ENCODE peak calls at places on chromosomes 5 and 9, in four cellular contexts. Q is K562, N is GM12878, B is HepG2. M is an unnamed sample.

GRCh38 chr9:5714501-5715401 is 85.8 kb downstream of the RIC1 start:
- DNase-seq in B (peak), N (no peak), Q (no peak), M (peak)

GRCh38 chr9:101453776-101454570 is 18.4 kb upstream of the ALDOB start:
- DNase-seq in Q (no peak), N (no peak), B (no peak), M (no peak)

GRCh38 chr5:61002616-61003015 is 57.6 kb downstream of the NDUFAF2 start:
- DNase-seq in B (no peak), Q (no peak), N (no peak), M (no peak)

GRCh38 chr9:109156705-109157104 is 10.3 kb downstream of the FRRS1L start:
- DNase-seq in Q (no peak), N (no peak), B (no peak), M (no peak)

GRCh38 chr5:146751054-146751453 is 127.5 kb downstream of the PPP2R2B start:
- DNase-seq in N (no peak), B (no peak), Q (no peak), M (no peak)

GRCh38 chr9:136735812-136736480 is 6.8 kb downstream of the LCN10 start:
- DNase-seq in B (no peak), Q (no peak), N (no peak), M (no peak)

GRCh38 chr5:61625682-61626620 is 293.9 kb downstream of the ZSWIM6 start:
- DNase-seq in Q (no peak), N (no peak), B (no peak), M (no peak)

GRCh38 chr5:40223884-40224402 is 455.8 kb upstream of the PTGER4 start:
- DNase-seq in B (no peak), N (peak), Q (no peak), M (no peak)

DNA sequence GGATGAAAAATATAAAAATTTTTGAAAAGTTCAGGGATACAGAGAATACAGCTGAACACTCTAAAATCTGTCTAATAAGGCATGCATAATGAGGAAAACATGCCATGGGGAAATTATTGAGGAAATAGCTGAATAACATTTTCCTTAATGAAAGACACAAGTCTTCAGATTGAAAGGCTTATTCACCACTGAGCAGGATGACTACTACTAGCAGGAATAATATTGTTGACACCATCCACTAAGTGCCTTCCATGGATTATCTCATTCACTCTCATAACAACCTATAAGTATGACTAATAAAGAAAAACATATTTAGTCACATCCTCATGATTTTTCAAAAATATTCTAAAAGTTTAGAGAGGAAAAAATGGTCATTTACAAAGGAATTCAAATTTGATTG is 96.7 kb upstream of the FER start:
- DNase-seq in Q (no peak), B (no peak), N (no peak), M (no peak)
- TF ChIP-seq FOXK2 in Q (no peak), B (no peak), N (no peak), M (no peak)

GRCh38 chr9:1599961-1600360 is 415.2 kb upstream of the SMARCA2 start:
- DNase-seq in B (no peak), N (no peak), Q (no peak), M (no peak)

GRCh38 chr9:1606253-1606652 is 408.9 kb upstream of the SMARCA2 start:
- DNase-seq in B (no peak), Q (no peak), N (no peak), M (no peak)

GRCh38 chr9:1604942-1605560 is 410.1 kb upstream of the SMARCA2 start:
- DNase-seq in Q (no peak), B (peak), N (peak), M (peak)
- TF ChIP-seq FOXM1 in Q (no peak), B (no peak), N (peak), M (no peak)

GRCh38 chr5:20335978-20336377 is 348.0 kb upstream of the CDH18 start:
- DNase-seq in Q (no peak), B (no peak), N (no peak), M (no peak)
- TF ChIP-seq FOXK2 in Q (no peak), B (no peak), N (no peak), M (no peak)

DNA sequence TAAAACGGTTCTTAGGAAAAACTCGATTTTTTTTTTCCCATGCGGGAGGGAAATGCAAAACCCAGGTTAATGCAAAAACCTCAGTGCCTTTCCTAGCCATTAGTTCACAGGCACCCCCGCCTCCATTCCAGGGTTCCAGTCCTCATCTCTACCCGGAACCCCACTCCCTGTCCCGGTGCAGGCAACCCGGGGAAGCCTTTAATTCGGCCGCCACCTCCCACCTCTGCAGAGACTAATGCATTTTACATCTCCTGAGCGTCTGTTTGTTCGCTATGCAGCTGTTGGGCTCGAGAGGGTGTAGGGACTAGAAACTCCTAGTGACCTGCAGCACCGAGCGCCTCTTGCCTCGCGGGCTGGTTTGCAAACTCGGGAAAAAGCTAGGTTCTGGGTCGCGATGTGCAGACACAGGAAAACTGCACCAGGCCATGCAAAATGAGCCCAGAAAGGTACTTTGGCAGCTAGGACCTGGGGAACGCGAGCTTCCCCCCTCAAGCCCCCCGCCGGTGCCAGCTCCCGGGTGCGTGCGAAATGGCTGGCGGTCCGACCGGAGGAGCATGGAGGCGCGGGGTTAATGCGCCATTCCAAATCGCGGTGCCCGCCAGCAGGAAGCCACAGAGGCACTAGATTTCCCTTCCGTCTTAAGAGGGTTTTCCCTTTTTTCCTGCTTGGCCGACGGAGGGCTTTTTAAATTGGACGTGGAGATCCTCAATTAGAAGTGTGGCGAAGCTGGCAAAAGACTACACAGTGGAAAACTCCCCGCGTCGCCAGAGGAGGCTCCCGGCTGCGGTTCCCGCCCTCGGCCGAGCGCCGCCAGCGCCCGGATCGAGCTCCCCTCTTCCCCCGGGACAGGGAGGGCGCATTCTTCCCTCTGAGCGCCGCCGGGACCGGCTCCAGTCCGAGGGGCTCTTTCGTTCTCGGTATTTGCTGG is 3.4 kb downstream of the GDNF start:
- DNase-seq in Q (no peak), B (no peak), N (no peak), M (no peak)
- TF ChIP-seq FOXM1 in Q (no peak), B (no peak), N (no peak), M (no peak)

GRCh38 chr9:107044872-107045271 is 181.9 kb downstream of the ZNF462 start:
- DNase-seq in Q (no peak), N (no peak), B (no peak), M (peak)
- TF ChIP-seq FOXK2 in Q (no peak), N (no peak), B (no peak), M (no peak)

M was measured in HEK293T.